ENCODE peak calls at places on chromosomes 16 and 17, in ten cellular contexts. V is HL-60, U is bronchial epithelial cell, T is glutamatergic neuron, G is WERI-Rb-1, Z is HFF-Myc, Q is breast epithelium, B is cardiac muscle cell, L is heart right ventricle, W is transverse colon. M is an unnamed sample.

GRCh38 chr16:52318259-52319008 is 228.5 kb downstream of the TOX3 start:
- DNase-seq in W (no peak), U (no peak), G (no peak), L (no peak), Z (no peak), Q (no peak), B (no peak), T (no peak), V (no peak), M (no peak)

GRCh38 chr16:83403751-83404150 is 404.0 kb upstream of the HSBP1 start:
- DNase-seq in W (no peak), Q (no peak), U (peak), L (no peak), T (no peak), Z (no peak), B (no peak), G (no peak), V (no peak), M (no peak)

GRCh38 chr16:29913514-29913913 is 12.5 kb downstream of the KCTD13 start:
- DNase-seq in G (no peak), V (no peak), Q (no peak), T (no peak), U (no peak), B (no peak), Z (no peak), L (no peak), W (no peak), M (no peak)

GRCh38 chr17:67056746-67057490 is 12.6 kb downstream of the CACNG1 start:
- DNase-seq in G (no peak), L (no peak), T (no peak), Z (no peak), Q (no peak), V (no peak), B (no peak), U (no peak), W (no peak), M (no peak)

GRCh38 chr17:3318336-3318735 is 20.2 kb upstream of the OR3A1 start:
- DNase-seq in T (no peak), U (peak), B (no peak), W (no peak), Q (no peak), Z (no peak), G (no peak), L (no peak), V (no peak), M (no peak)

GRCh38 chr17:79341529-79341780 is 266.8 kb downstream of the ENGASE start:
- DNase-seq in Z (no peak), B (no peak), L (no peak), T (no peak), Q (no peak), V (no peak), W (no peak), U (no peak), G (no peak), M (no peak)

GRCh38 chr16:30956601-30957455 is 726 bp upstream of the SETD1A start:
- DNase-seq in Q (peak), B (peak), L (peak), G (peak), U (peak), Z (peak), T (peak), W (peak), V (peak), M (peak)

GRCh38 chr17:77462553-77463497 is 322.1 kb downstream of the SEC14L1 start:
- DNase-seq in Q (no peak), V (no peak), Z (no peak), U (no peak), T (no peak), W (no peak), B (no peak), G (no peak), L (no peak), M (no peak)

GRCh38 chr16:1794908-1795666 is 1.6 kb upstream of the IGFALS start:
- DNase-seq in L (peak), G (no peak), B (no peak), Z (no peak), W (no peak), T (peak), Q (no peak), V (no peak), U (no peak), M (no peak)

GRCh38 chr16:86530251-86531192 is 20.2 kb downstream of the FOXF1 start:
- DNase-seq in Z (no peak), W (no peak), G (no peak), V (no peak), U (no peak), L (no peak), B (no peak), Q (no peak), T (no peak), M (no peak)

GRCh38 chr17:15335446-15335845 is 6.0 kb downstream of the TEKT3 start:
- DNase-seq in Z (no peak), V (no peak), T (no peak), W (no peak), Q (no peak), G (no peak), U (no peak), L (no peak), B (no peak), M (no peak)

GRCh38 chr17:57097832-57098421 is 12.9 kb downstream of the AKAP1 start:
- DNase-seq in V (no peak), W (no peak), Z (peak), G (no peak), T (no peak), Q (no peak), L (peak), B (peak), U (no peak), M (no peak)

GRCh38 chr17:39737761-39738567 is at the start of gene GRB7:
- DNase-seq in B (peak), V (no peak), U (peak), Z (no peak), Q (peak), T (no peak), G (no peak), W (peak), L (no peak), M (no peak)

GRCh38 chr16:3650631-3651265 is 3.7 kb upstream of the DNASE1 start:
- DNase-seq in Q (peak), L (no peak), W (no peak), B (no peak), T (no peak), Z (no peak), V (no peak), G (no peak), U (no peak), M (peak)

GRCh38 chr16:85117418-85117817 is 5.1 kb upstream of the CIBAR2 start:
- DNase-seq in W (no peak), G (no peak), U (no peak), B (no peak), T (no peak), Z (no peak), Q (no peak), L (no peak), V (no peak), M (no peak)

GRCh38 chr17:20028436-20028835 is 19.3 kb downstream of the SPECC1 start:
- DNase-seq in W (no peak), G (no peak), L (no peak), B (no peak), U (peak), Z (no peak), T (no peak), V (no peak), Q (no peak), M (no peak)

GRCh38 chr17:30375661-30376060 is 3.1 kb upstream of the CPD start:
- DNase-seq in Z (no peak), V (no peak), Q (no peak), U (no peak), L (no peak), W (no peak), B (no peak), T (no peak), G (no peak), M (no peak)

GRCh38 chr17:29102046-29102445 is 59.1 kb downstream of the PIPOX start:
- DNase-seq in Q (no peak), Z (no peak), B (no peak), L (no peak), G (peak), W (no peak), T (no peak), U (no peak), V (no peak), M (no peak)

GRCh38 chr17:19546289-19547065 is 12.8 kb downstream of the SLC47A1 start:
- DNase-seq in L (peak), U (no peak), T (no peak), W (peak), G (no peak), B (peak), V (no peak), Q (no peak), Z (no peak), M (no peak)

GRCh38 chr16:7086842-7087616 is 245.6 kb upstream of the RBFOX1 start:
- DNase-seq in V (no peak), Q (no peak), W (no peak), L (peak), B (peak), T (peak), U (no peak), Z (no peak), G (peak), M (no peak)

GRCh38 chr16:19143241-19143640 is 24.8 kb upstream of the SYT17 start:
- DNase-seq in L (no peak), V (no peak), Q (no peak), Z (no peak), T (no peak), W (no peak), B (no peak), U (peak), G (peak), M (no peak)

GRCh38 chr17:76131061-76131691 is 9.9 kb downstream of the FOXJ1 start:
- DNase-seq in V (no peak), L (no peak), W (no peak), G (no peak), Q (no peak), B (no peak), U (no peak), T (no peak), Z (no peak), M (no peak)

GRCh38 chr17:50380369-50381259 is 7.6 kb downstream of the EME1 start:
- DNase-seq in Q (no peak), T (no peak), Z (no peak), B (no peak), V (no peak), L (no peak), U (peak), G (no peak), W (no peak), M (no peak)
- TF ChIP-seq CTCF in Q (no peak), T (no peak), Z (no peak), B (no peak), V (no peak), L (no peak), U (peak), G (peak), W (no peak), M (no peak)

DNA sequence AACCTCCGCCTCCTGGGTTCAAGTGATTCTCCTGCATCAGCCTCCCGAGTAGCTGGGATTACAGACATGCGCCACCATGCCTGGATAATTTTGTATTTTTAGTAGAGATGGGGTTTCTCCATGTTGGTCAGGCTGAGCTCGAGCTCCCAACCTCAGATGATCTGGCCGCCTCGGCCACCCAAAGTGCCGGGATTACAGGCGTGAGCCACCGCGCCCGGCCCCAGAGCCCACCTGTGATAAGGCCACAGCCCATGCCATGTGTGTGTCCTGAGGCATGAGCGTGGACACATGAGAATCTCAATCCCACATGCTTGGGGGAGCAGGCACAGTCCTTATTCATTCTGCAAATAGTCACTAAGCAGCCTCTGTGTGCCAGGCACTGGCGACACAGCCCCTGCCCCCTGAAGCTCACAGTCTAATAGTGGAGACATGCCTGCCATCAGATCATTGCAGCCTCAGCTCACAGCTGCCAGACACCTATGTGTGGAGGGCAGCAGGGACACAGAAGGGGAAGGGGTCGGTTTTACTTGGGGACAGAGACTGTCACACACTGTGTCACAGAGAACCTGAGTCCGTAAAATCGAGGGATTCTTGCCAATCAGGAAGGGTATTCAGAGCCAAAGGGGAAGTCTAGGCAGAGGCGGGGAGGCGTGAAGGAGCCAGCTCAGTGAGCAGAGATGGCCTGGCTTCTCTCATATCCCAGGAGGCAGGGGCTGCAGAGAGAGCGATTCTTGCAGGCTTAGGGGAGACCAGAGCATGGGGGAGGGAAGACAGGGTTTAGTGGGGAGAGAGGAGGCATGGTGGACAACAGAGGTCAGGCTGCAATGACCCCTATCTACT is 9.4 kb upstream of the ABCC3 start:
- DNase-seq in G (no peak), B (no peak), Q (no peak), Z (no peak), U (no peak), V (no peak), T (peak), W (no peak), L (no peak), M (no peak)
- TF ChIP-seq CTCF in G (no peak), B (no peak), Q (no peak), Z (no peak), U (no peak), V (no peak), T (no peak), W (no peak), L (no peak), M (no peak)

DNA sequence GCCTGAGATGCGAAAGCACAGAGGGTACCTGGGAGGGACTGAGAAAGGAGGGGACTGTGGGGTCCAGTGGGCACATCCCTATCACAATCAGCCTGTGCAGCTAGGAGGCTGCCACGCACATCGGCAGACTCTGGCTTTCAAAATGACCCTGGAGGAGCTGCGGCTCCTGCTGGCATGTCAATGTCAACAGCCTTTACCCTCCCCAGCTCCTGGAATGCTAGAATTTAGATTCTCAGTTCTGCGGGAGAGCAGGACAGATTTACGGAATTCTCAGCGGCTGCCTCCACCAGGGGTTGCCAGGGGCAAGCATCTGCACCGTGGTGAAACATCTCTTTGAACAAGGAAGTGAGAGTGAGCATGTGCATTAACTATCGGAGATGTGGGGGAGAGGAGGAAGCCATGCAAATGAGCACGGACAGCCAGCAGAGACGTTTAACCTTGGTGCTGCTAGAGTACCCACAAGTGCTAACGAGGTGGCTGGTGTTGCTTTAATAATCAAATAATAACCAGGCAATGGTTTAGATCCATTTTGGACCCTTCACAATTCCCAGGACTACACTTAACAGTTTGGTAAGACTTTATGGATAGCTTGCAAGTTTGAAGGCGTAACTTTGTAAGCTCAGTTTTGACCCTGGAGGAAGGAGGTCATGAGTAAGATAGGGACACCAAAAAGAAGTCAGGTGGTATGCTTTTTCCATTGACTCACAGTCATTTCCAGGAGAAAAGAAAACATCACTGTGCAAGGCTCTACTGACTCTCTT is 54.1 kb downstream of the XYLT1 start:
- DNase-seq in B (peak), U (no peak), T (no peak), W (peak), G (no peak), L (no peak), V (peak), Q (no peak), Z (no peak), M (no peak)
- TF ChIP-seq CTCF in B (peak), U (no peak), T (no peak), W (no peak), G (no peak), L (no peak), V (no peak), Q (no peak), Z (no peak), M (no peak)

GRCh38 chr16:77435240-77435819 is 496 bp upstream of the ADAMTS18 start:
- DNase-seq in L (no peak), V (no peak), T (no peak), Z (no peak), Q (no peak), U (no peak), G (no peak), B (no peak), W (no peak), M (no peak)

GRCh38 chr16:77434022-77434364 is 841 bp downstream of the ADAMTS18 start:
- DNase-seq in G (no peak), Z (no peak), B (no peak), T (no peak), L (no peak), U (no peak), W (no peak), Q (no peak), V (no peak), M (no peak)

GRCh38 chr16:77439106-77439505 is 4.3 kb upstream of the ADAMTS18 start:
- DNase-seq in G (no peak), U (no peak), Q (no peak), L (no peak), B (peak), V (no peak), T (no peak), W (no peak), Z (no peak), M (no peak)

GRCh38 chr16:77434365-77435239 is at the start of gene ADAMTS18:
- DNase-seq in G (peak), Z (no peak), L (no peak), V (no peak), U (no peak), T (peak), Q (no peak), B (peak), W (no peak), M (no peak)

DNA sequence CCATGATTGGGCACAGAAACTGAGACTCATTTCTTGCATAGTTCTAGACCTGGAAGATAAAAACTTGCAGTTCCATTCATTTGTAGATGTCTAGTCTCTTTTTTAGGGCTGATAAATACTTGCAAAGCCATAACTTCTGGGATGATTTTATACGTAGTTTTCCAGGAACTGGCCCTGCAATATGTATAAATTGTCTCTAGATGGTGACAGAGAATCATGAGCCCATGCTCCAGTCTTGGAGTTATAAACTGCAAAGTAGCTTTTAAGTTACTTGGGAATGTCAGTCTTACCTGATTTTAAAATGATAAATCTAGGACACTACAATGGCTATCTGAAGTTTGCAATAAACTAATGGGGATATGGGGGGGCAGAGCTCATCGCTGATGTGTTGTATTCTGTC is 3.0 kb upstream of the ADAMTS18 start:
- DNase-seq in L (no peak), T (no peak), Q (no peak), G (peak), U (no peak), Z (no peak), B (peak), V (no peak), W (no peak), M (no peak)
- TF ChIP-seq CTCF in L (no peak), T (no peak), Q (no peak), G (peak), U (no peak), Z (no peak), B (peak), V (no peak), W (no peak), M (no peak)